ENCODE peak calls at places on chromosomes 2 and 18, in five cellular contexts. P is Peyer's patch, M is cardiac muscle cell, O is K562, T is stomach. F is an unnamed sample.

GRCh38 chr2:215356334-215356947 is 44.6 kb downstream of the ATIC start:
- DNase-seq in P (no peak), M (no peak), O (no peak), T (no peak), F (no peak)

GRCh38 chr2:240793313-240794177 is 26.5 kb downstream of the KIF1A start:
- DNase-seq in P (no peak), M (no peak), O (no peak), T (no peak), F (no peak)

GRCh38 chr2:166632616-166633015 is 138.6 kb upstream of the SCN7A start:
- DNase-seq in P (no peak), M (peak), O (no peak), T (no peak), F (no peak)

GRCh38 chr2:210599476-210599875 is 43.1 kb downstream of the CPS1 start:
- DNase-seq in P (no peak), M (no peak), O (no peak), T (no peak), F (no peak)

GRCh38 chr2:66494708-66495107 is 59.8 kb downstream of the MEIS1 start:
- DNase-seq in P (no peak), M (peak), O (peak), T (peak), F (peak)

GRCh38 chr2:919672-920071 is 31.0 kb upstream of the SNTG2 start:
- DNase-seq in P (no peak), M (no peak), O (no peak), T (no peak), F (no peak)

GRCh38 chr18:43043626-43044025 is 71.9 kb downstream of the RIT2 start:
- DNase-seq in P (no peak), M (no peak), O (no peak), T (no peak), F (no peak)

GRCh38 chr2:232600053-232600773 is 33.2 kb upstream of the EFHD1 start:
- DNase-seq in P (no peak), M (no peak), O (no peak), T (no peak), F (no peak)

GRCh38 chr2:216606551-216607527 is 26.4 kb upstream of the IGFBP2 start:
- DNase-seq in P (no peak), M (no peak), O (peak), T (no peak), F (no peak)

GRCh38 chr2:74304332-74305148 is 38.7 kb downstream of the SLC4A5 start:
- DNase-seq in P (no peak), M (peak), O (peak), T (no peak), F (no peak)

GRCh38 chr2:73981081-73981968 is 3.4 kb upstream of the TET3 start:
- DNase-seq in P (peak), M (no peak), O (peak), T (peak), F (peak)

GRCh38 chr2:231601356-231602229 is 8.9 kb downstream of the TEX44 start:
- DNase-seq in P (peak), M (peak), O (peak), T (peak), F (peak)

GRCh38 chr2:163554864-163555263 is 180.9 kb downstream of the FIGN start:
- DNase-seq in P (no peak), M (no peak), O (no peak), T (no peak), F (no peak)

GRCh38 chr18:36372902-36373301 is 75.4 kb downstream of the FHOD3 start:
- DNase-seq in P (no peak), M (peak), O (no peak), T (no peak), F (no peak)

GRCh38 chr2:28366496-28367282 is 26.0 kb upstream of the FOSL2 start:
- DNase-seq in P (peak), M (peak), O (peak), T (peak), F (peak)

GRCh38 chr2:85504434-85505261 is 34.3 kb upstream of the MAT2A start:
- DNase-seq in P (no peak), M (peak), O (peak), T (peak), F (no peak)

GRCh38 chr2:121648206-121648605 is 1.1 kb downstream of the CLASP1 start:
- DNase-seq in P (no peak), M (peak), O (no peak), T (no peak), F (no peak)

DNA sequence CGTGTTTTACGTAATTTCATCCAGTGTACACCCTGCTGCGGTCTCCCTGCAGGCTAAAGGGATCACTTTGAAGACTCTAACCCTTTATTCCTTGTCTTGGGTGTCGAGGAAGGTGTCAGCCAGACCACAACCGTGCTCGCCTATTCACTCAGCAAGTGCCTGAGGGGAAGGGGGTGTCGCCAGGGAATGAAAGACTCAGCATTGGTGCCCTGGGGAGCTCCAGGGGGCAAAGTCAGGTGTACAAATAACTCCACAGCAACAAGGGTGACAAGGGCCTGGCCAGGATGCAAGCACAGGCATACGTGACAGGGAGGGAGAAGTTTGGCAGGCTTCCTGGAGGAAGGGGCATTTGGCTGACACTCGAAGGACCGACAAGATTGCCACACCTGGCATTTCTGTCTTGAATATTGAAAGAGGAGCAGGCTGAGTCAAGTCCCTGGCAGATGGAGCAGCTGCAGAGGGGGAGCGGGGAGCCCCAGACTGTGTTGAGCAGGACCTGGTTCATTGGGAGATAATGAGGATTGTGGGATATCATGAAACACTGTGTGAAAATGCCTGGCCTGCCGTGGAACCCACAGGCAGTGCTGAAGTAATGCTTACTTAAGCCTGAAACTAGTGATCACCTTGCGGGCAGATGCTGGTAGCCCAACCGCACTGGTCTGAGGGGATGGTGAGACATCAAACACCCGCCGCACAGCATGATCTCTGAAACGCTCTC is 93.9 kb downstream of the RHOB start:
- DNase-seq in P (no peak), M (no peak), O (no peak), T (no peak), F (no peak)
- H3K27ac ChIP-seq in P (no peak), M (no peak), O (no peak), T (no peak), F (no peak)

GRCh38 chr2:72921088-72921851 is 4.0 kb downstream of the EMX1 start:
- DNase-seq in P (peak), M (no peak), O (no peak), T (peak), F (no peak)

GRCh38 chr2:72919414-72920316 is 2.3 kb downstream of the EMX1 start:
- DNase-seq in P (peak), M (no peak), O (no peak), T (peak), F (no peak)

GRCh38 chr2:72921866-72922265 is 4.5 kb downstream of the EMX1 start:
- DNase-seq in P (peak), M (no peak), O (no peak), T (peak), F (no peak)

GRCh38 chr2:72917875-72918660 is 749 bp downstream of the EMX1 start:
- DNase-seq in P (peak), M (no peak), O (no peak), T (peak), F (no peak)

GRCh38 chr2:72920317-72921087 is 3.2 kb downstream of the EMX1 start:
- DNase-seq in P (peak), M (peak), O (no peak), T (peak), F (no peak)
- H3K4me3 ChIP-seq in P (peak), M (no peak), O (no peak), T (peak), F (no peak)

DNA sequence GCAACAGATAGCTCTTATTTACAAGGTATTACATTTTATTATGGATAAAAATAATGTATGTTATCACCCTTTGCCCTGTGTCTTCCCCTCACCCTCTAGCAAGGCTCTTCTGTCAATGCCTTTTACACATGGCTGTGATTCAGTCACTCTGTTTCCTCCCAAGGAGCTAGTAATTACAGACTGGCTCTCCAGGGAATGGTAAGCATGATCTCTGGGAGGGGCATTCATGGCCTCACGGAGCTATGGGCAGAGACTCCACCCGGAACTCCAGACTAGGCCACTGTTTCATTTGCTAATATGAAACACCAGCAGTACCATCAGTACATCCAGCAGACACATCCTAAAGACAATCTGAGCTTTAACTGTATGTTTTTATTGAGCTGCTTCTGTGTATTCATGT is 410.9 kb upstream of the CYRIA start:
- DNase-seq in P (no peak), M (no peak), O (no peak), T (no peak), F (no peak)
- H3K27ac ChIP-seq in P (no peak), M (no peak), O (no peak), T (no peak), F (no peak)

DNA sequence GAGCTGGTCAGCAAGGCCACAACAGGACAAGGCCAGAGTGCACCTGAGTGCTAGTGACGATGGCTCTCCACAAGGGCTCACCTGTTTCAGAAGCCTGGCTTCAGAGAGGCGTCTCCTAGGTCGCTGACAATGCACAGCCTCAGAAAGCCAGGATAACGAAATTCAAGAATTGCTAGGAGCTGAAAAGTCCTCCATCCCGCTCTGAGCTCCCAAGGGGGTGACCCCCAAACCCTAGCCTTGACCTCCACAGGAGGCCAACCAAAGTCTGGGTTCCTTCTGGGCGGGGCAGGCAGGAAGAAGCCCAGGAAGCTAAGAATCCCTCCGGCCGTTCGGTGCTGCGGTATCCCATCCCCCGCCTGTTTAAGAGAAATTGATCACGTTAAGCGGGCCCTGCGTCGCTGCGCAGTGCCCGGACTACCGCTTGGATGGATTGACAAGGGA is 2.5 kb upstream of the OSR1 start:
- DNase-seq in P (no peak), M (no peak), O (no peak), T (no peak), F (no peak)
- H3K4me3 ChIP-seq in P (peak), M (peak), O (no peak), T (peak), F (no peak)

DNA sequence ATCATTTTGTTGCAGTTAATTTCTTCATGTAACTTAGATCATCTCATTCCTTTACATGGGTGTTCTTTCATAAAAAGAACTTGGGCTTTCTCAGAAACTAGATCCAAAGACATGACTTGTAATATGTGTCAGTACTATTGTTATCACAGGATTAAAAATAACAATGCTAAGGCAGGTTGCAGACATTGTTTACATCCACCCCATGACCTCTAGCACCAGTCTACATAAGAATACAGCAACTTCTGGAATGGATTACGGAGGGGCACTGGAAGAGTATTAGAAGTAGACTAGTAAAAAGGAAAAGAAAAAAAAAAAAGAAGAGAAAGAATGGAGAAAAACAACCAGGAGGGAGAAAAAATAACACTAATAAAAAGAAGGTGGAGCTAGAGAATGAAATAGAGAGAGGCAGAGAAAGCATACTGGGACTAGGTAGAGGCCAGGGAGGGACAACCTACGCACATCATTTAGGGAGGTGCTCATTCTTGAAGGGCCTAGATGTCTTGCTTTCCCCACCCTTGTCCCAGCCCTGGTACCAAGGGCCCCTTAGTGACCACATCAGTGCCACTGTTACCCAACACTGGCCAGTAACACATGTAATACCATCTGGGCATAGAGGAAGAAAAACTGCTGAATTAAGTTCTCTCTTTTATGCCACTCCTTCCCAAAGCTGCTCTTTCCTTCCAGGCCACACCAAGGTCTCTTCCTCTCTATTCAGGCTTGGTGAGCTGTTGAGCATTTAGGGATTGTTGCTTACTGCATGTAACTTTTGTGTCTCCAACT is 70.6 kb upstream of the KLF7 start:
- DNase-seq in P (no peak), M (no peak), O (no peak), T (no peak), F (no peak)
- H3K27ac ChIP-seq in P (no peak), M (no peak), O (no peak), T (no peak), F (no peak)

GRCh38 chr2:156466739-156467405 is 30.7 kb downstream of the GPD2 start:
- DNase-seq in P (no peak), M (peak), O (no peak), T (peak), F (peak)
- H3K4me3 ChIP-seq in P (no peak), M (no peak), O (no peak), T (no peak), F (no peak)

DNA sequence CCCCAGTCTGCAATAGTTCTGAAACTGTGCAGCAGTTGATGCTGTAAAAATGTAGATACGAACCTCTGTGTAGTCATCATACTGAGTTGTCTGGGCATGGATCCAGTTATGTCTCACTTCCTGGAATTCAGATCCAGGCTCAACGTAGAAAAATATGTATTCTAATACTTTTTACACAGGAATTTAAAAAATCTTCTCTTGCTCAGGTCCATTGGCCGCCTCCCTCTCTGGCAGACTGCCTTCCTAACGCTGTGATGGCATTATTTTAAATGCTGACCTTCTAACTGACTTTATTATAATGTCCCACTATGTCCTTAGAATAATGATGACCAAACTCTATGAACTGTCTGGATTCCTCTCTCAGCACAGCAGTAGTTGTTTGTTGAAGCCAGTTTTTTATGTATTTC is 119.6 kb downstream of the FEZ2 start:
- DNase-seq in P (no peak), M (peak), O (no peak), T (no peak), F (no peak)
- H3K27ac ChIP-seq in P (no peak), M (no peak), O (no peak), T (no peak), F (peak)

GRCh38 chr2:50433635-50434034 is 598.3 kb downstream of the NRXN1 start:
- DNase-seq in P (no peak), M (no peak), O (no peak), T (no peak), F (no peak)

DNA sequence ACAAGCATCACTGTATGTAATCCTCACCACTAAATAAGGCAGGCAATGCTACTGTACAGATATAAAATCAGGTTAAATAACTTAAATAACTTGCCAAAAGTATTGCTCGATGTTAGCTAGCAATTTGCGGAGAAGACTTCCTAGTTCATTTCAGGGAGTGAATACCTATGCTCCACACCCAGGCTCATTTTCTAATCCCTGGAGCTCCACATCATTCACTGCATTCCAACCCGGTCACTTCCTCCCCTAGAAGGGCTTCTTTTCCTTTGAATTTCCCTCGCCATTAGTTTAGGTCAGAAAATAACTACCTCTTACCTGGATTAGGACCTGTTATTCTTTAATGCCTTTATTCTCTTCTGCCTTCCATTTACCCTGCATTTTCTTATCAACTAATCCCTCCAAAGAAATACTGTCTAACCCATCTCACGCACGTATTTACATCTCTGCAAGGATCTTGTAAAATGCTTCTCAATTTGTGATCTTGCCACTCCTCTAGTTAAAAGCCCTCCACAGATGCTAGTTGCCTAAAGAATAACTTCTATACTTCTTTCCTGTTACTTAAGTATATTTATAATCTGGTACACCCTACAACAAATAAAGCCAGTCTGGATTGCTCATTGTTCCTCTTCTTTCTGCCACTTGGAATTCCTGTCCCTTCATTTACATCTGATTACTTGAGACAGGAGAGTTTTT is 599.8 kb downstream of the NRXN1 start:
- DNase-seq in P (no peak), M (no peak), O (no peak), T (no peak), F (no peak)
- H3K4me3 ChIP-seq in P (no peak), M (no peak), O (no peak), T (no peak), F (no peak)

F was measured in transverse colon.